ENCODE peak calls at places on chromosome 20, in nine cellular contexts. B is fibroblast of lung, Q is BJ, N is fibroblast of the aortic adventitia, M is AG04450, I is IMR-90, K is A549, D is pancreas, O is left lung. H is an unnamed sample.

GRCh38 chr20:63968928-63969760 is 586 bp downstream of the ZNF512B start:
- DNase-seq in B (no peak), Q (no peak), I (no peak), N (no peak), K (no peak), M (no peak), O (peak; percentile 81), D (peak; percentile 43), H (no peak)

GRCh38 chr20:19757487-19757972 is 528 bp upstream of the RIN2 start:
- DNase-seq in B (peak; percentile 77), D (peak; percentile 77), I (peak; percentile 70), M (peak; percentile 45), N (peak; percentile 79), O (peak; percentile 92), Q (no peak), K (peak; percentile 71), H (peak; percentile 78)

GRCh38 chr20:20318318-20319161 is 49.4 kb upstream of the INSM1 start:
- DNase-seq in D (no peak), I (no peak), B (no peak), O (no peak), N (peak; percentile 2), M (no peak), Q (no peak), K (no peak), H (peak; percentile 2)

GRCh38 chr20:32474967-32475819 is 109.9 kb downstream of the NOL4L start:
- DNase-seq in K (peak; percentile 94), I (peak; percentile 91), N (peak; percentile 95), B (peak; percentile 96), O (peak; percentile 94), M (peak; percentile 83), D (peak; percentile 74), Q (peak; percentile 80), H (peak; percentile 99)

GRCh38 chr20:16351415-16351814 is 221.8 kb downstream of the KIF16B start:
- DNase-seq in I (no peak), D (no peak), N (no peak), Q (no peak), M (no peak), K (no peak), B (no peak), O (no peak), H (no peak)

GRCh38 chr20:891121-892080 is 24.7 kb downstream of the ANGPT4 start:
- DNase-seq in D (peak; percentile 40), B (peak; percentile 34), I (no peak), K (no peak), O (no peak), M (no peak), N (no peak), Q (no peak), H (no peak)

GRCh38 chr20:9886227-9886626 is 47.4 kb upstream of the PAK5 start:
- DNase-seq in K (no peak), D (no peak), B (peak; percentile 36), M (no peak), O (no peak), Q (no peak), N (no peak), I (peak; percentile 0), H (peak; percentile 30)

GRCh38 chr20:2656471-2657117 is 4.2 kb downstream of the NOP56 start:
- DNase-seq in M (no peak), K (no peak), I (no peak), D (no peak), B (no peak), O (no peak), Q (no peak), N (no peak), H (no peak)

DNA sequence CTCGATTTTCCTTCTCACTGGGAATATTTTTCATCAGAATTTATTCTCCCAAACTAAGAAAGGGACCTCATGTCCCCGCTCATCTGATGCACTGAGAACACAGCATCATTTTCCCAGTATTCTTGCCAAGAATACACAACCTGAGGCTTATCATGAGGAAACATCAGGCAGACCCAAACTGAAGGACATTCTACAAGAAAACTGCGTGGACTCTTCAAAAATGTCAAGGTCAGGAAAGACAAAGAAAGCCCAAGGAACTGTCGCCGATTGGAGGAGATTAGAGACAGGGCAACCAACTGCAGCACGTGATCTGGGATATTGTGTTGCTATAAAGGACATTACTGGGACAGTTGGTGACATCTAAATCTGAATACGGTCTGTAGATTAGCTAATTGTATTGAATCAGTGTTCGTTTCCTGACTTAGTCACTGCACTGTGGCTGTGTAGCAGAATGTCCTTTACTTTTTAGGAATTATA is 72.3 kb downstream of the SNX5 start:
- DNase-seq in M (no peak), K (no peak), B (no peak), D (no peak), Q (no peak), O (no peak), I (no peak), N (no peak), H (no peak)
- H3K4me3 ChIP-seq in M (no peak overlapping the region), K (no peak overlapping the region), B (no peak overlapping the region), D (no peak overlapping the region), Q (no peak overlapping the region), O (no peak overlapping the region), I (no peak overlapping the region), N (no peak overlapping the region), H (no peak overlapping the region)

GRCh38 chr20:35607003-35607735 is 8.5 kb upstream of the SPAG4 start:
- DNase-seq in D (no peak), B (no peak), I (no peak), K (no peak), O (no peak), M (no peak), N (no peak), Q (no peak), H (no peak)

GRCh38 chr20:35604444-35604750 is 11.2 kb upstream of the SPAG4 start:
- DNase-seq in D (no peak), M (no peak), Q (no peak), I (no peak), K (no peak), O (no peak), B (no peak), N (no peak), H (peak; percentile 24)

GRCh38 chr20:35603695-35604443 is 11.8 kb upstream of the SPAG4 start:
- DNase-seq in I (no peak), N (no peak), O (no peak), Q (no peak), D (no peak), M (no peak), K (no peak), B (no peak), H (no peak)

GRCh38 chr20:35602851-35603495 is 12.7 kb upstream of the SPAG4 start:
- DNase-seq in B (no peak), M (no peak), D (no peak), K (no peak), I (no peak), N (no peak), Q (no peak), O (no peak), H (no peak)

DNA sequence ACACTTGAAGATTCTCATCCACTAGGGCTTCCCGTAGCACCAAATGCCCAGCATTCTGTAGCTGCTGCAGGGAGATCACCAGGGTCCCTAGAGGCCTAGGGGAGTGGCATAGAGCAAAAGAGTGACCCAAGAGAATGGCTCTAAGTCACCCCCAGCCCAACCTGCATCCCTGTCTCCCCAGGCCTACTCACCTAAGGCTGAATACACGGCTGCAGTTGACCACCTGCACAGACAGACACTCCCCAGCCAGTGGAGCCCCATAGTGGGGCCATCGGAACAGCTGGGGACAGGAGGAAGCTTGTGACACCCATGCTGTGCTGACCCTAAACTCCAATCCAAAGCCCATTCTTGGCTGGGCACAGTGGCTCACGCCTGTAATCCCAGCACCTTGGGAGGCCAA is 9.5 kb upstream of the SPAG4 start:
- DNase-seq in K (no peak), N (no peak), Q (no peak), B (no peak), D (no peak), I (no peak), O (no peak), M (no peak), H (no peak)
- TF ChIP-seq CTCF in K (no peak), N (no peak), Q (no peak), B (no peak), D (no peak), I (no peak), O (no peak), M (no peak), H (no peak)

DNA sequence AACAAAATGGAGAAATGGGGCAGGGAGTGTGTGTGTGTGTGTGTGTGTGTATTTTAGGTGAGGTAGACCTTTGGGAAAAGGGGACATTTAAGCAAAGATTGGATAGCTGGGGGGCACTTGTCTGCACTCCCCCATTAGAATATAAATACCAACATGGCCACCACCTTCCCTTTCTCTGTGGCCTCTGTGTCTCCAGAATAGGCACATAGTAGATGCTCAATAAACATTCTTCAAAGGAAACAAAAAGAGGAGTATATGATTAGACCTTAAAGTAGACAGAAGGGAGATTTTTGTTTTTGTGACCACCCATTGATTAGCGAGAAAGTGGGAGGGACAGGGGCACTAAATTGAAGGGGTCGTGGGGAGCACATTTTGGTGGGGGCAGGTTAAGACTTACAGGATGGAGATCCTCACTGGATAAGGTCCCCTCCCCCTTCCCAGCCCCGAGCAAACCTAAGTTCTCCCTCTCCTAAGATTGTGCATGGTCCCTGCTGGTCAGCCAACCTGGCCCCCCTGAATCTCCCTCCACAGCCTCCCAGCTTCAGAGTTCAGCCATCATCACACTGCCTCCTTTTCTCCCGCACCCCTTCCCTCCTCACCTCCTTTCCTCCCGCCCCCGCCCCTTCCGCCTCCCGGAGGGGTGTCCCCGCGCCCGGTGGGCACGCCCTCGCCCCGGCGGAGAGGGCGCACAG is 514 bp upstream of the TSHZ2 start:
- DNase-seq in O (no peak), N (no peak), I (no peak), Q (no peak), B (no peak), M (no peak), D (no peak), K (no peak), H (no peak)
- H3K4me3 ChIP-seq in O (peak overlapping the region; percentile 9), N (peak overlapping the region; percentile 56), I (no peak overlapping the region), Q (no peak overlapping the region), B (no peak overlapping the region), M (no peak overlapping the region), D (peak overlapping the region; percentile 33), K (peak overlapping the region; percentile 44), H (no peak overlapping the region)

GRCh38 chr20:11919571-11919970 is 1.9 kb downstream of the BTBD3 start:
- DNase-seq in I (no peak), O (no peak), N (no peak), K (no peak), D (no peak), M (no peak), B (no peak), Q (no peak), H (no peak)

GRCh38 chr20:11919046-11919445 is 1.4 kb downstream of the BTBD3 start:
- DNase-seq in I (peak; percentile 47), D (peak; percentile 56), M (no peak), O (no peak), K (no peak), N (no peak), Q (no peak), B (peak; percentile 22), H (peak; percentile 43)

GRCh38 chr20:11918280-11918952 is 723 bp downstream of the BTBD3 start:
- DNase-seq in D (no peak), O (no peak), N (peak; percentile 24), B (no peak), K (no peak), M (no peak), Q (no peak), I (no peak), H (no peak)

GRCh38 chr20:11920083-11920482 is 2.4 kb downstream of the BTBD3 start:
- DNase-seq in B (no peak), M (no peak), Q (no peak), I (no peak), O (no peak), K (no peak), N (no peak), D (no peak), H (no peak)

GRCh38 chr20:11917663-11918062 is at the start of gene BTBD3:
- DNase-seq in N (peak; percentile 78), B (peak; percentile 80), I (peak; percentile 79), O (no peak), D (peak; percentile 75), Q (no peak), K (no peak), M (peak; percentile 29), H (peak; percentile 86)
- TF ChIP-seq CTCF in N (no peak), B (no peak), I (no peak), O (no peak), D (no peak), Q (peak; percentile 14), K (no peak), M (peak; percentile 12), H (peak; percentile 41)